ENCODE peak calls at places on chromosome 3, in nine cellular contexts. A is AG04450, D is colonic mucosa, J is dorsolateral prefrontal cortex, Y is gastrocnemius medialis, B is kidney epithelial cell, O is body of pancreas, G is fibroblast of lung, R is uterus. P is an unnamed sample. For H3K27me3, the result is how much of the 10 kb centered on the place peaks cover.

GRCh38 chr3:64666171-64666581 is 21.6 kb downstream of the ADAMTS9 start:
- DNase-seq in A (no peak), D (no peak), J (no peak), Y (no peak), B (peak), O (peak), G (peak), R (no peak), P (peak)

GRCh38 chr3:136919799-136920580 is 37.8 kb upstream of the IL20RB start:
- DNase-seq in A (no peak), D (no peak), J (no peak), Y (no peak), B (no peak), O (no peak), G (peak), R (no peak), P (no peak)

GRCh38 chr3:190357468-190357867 is 30.5 kb upstream of the CLDN16 start:
- DNase-seq in A (no peak), D (no peak), J (no peak), Y (no peak), B (no peak), O (no peak), G (no peak), R (no peak), P (no peak)

GRCh38 chr3:58965870-58966269 is 84.0 kb downstream of the CFAP20DC start:
- DNase-seq in A (no peak), D (no peak), J (no peak), Y (no peak), B (no peak), O (no peak), G (peak), R (no peak), P (no peak)

GRCh38 chr3:49901351-49902339 is 2.0 kb downstream of the MST1R start:
- DNase-seq in A (no peak), D (peak), J (no peak), Y (no peak), B (no peak), O (no peak), G (no peak), R (no peak), P (no peak)

GRCh38 chr3:60752800-60753199 is 498.5 kb downstream of the FHIT start:
- DNase-seq in A (no peak), D (no peak), J (no peak), Y (no peak), B (no peak), O (no peak), G (peak), R (no peak), P (no peak)

GRCh38 chr3:42387802-42388651 is 22.4 kb downstream of the LYZL4 start:
- DNase-seq in A (no peak), D (no peak), J (no peak), Y (no peak), B (no peak), O (no peak), G (no peak), R (no peak), P (no peak)

GRCh38 chr3:134323966-134324962 is 50.0 kb downstream of the AMOTL2 start:
- DNase-seq in A (no peak), D (no peak), J (no peak), Y (no peak), B (no peak), O (no peak), G (no peak), R (no peak), P (no peak)

GRCh38 chr3:178353292-178353814 is 182.9 kb upstream of the KCNMB2 start:
- DNase-seq in A (no peak), D (no peak), J (no peak), Y (no peak), B (no peak), O (no peak), G (peak), R (no peak), P (no peak)

GRCh38 chr3:194321666-194322640 is 29.2 kb downstream of the CPN2 start:
- DNase-seq in A (no peak), D (no peak), J (no peak), Y (no peak), B (no peak), O (no peak), G (no peak), R (no peak), P (peak)

GRCh38 chr3:25915673-25916072 is 125.8 kb downstream of the OXSM start:
- DNase-seq in A (no peak), D (no peak), J (no peak), Y (no peak), B (no peak), O (no peak), G (no peak), R (no peak), P (no peak)

GRCh38 chr3:27877122-27878011 is 155.2 kb upstream of the EOMES start:
- DNase-seq in A (no peak), D (no peak), J (no peak), Y (no peak), B (no peak), O (peak), G (peak), R (no peak), P (no peak)

GRCh38 chr3:142026333-142026732 is 123.0 kb downstream of the TFDP2 start:
- DNase-seq in A (no peak), D (no peak), J (no peak), Y (no peak), B (no peak), O (no peak), G (no peak), R (no peak), P (no peak)

GRCh38 chr3:71816141-71816540 is 31.2 kb upstream of the PROK2 start:
- DNase-seq in A (no peak), D (no peak), J (no peak), Y (no peak), B (no peak), O (no peak), G (no peak), R (no peak), P (peak)

GRCh38 chr3:30161370-30161769 is 445.0 kb upstream of the TGFBR2 start:
- DNase-seq in A (peak), D (no peak), J (no peak), Y (peak), B (no peak), O (no peak), G (peak), R (peak), P (no peak)

GRCh38 chr3:71468311-71469130 is 115.0 kb downstream of the FOXP1 start:
- DNase-seq in A (no peak), D (no peak), J (no peak), Y (no peak), B (no peak), O (no peak), G (no peak), R (no peak), P (no peak)

GRCh38 chr3:62248831-62249776 is 124.2 kb downstream of the FEZF2 start:
- DNase-seq in A (no peak), D (no peak), J (no peak), Y (no peak), B (no peak), O (no peak), G (no peak), R (no peak), P (no peak)

GRCh38 chr3:172559029-172559428 is 35.8 kb upstream of the TNFSF10 start:
- DNase-seq in A (no peak), D (no peak), J (no peak), Y (peak), B (no peak), O (no peak), G (no peak), R (no peak), P (no peak)

DNA sequence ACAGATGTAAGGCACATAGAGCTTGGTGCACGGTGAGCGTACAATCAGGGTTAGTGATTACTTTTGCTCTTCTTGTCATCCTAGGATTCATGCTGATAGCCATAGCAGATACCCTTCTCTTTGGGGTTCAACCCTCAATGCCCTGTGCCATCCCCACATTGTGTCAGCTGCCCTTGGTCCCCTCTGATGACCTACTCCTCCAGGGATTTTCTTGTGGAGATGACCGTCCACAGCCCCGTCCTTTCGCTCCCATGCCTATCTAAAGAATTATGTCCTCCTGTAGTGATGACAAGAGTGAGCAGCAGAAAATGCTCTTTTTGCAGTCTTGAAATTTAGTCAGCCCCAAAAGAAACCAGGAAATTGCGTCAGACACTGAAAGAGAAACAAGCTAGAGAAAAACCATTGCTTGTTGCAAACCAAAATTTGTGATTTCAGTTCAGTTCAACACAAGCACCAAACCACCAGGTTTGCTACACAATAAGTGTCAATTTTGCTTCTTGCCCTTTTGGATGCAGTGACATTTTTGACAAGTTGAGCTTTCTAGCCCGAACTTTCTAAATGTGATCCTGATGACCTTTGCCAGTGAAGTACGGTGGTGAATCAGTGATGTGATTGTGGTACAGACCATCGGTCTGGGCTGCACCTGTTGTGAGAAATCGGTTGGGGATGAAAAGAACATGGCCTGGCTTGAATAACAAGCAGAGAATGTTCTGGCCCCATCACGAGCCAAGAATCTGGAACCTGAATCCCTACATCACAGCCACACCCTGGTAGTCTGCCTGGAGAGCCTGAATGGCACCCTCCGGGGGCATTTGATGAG is 41.3 kb downstream of the CMTM7 start:
- DNase-seq in A (no peak), D (peak), J (no peak), Y (peak), B (no peak), O (no peak), G (no peak), R (no peak), P (no peak)
- TF ChIP-seq CTCF in A (no peak), D (no peak), J (no peak), Y (no peak), B (no peak), O (no peak), G (no peak), R (no peak), P (no peak)

DNA sequence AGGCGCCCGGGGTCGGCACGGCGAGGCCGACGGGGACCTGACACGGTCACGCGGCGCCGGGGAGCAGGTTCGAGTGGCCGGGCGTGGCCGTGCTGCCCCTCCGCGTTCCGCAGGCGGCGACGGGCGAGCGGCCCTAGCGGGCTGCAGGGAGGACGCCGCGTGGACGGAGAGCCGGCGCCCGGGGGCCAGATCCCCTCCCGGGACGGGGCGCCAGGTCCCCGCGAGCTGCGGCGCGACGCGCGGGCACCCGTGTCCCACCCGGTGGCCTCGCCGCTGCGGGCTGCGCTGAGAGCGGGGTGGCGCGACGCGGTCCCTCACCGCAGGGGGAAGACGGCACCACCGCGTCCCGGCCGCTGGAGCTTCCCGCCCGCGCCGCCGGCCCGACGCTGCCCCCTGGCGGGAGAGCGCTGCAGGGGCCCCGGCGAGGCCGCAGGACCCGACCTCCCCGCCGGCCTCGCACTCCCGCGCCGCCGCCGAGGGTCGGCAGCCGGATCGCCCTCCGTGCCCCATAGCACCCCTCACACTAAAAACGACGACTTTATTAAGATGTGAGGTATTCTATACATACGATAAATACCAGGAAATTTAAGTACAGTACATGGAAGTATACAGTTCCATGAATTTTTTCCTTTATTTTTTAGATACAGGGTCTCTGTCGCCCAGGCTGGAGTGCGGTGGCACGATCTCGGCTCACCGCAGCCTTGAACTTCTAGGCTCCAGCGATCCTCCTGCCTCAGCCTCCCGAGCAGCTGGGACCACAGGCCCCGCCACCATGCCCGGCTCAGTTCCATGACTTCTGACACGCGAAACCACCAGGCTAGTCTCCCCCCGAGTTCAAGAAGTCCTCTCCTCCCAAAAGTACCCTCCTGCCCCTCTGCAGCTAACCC is 1.3 kb upstream of the PIGZ start:
- DNase-seq in A (no peak), D (peak), J (no peak), Y (no peak), B (no peak), O (peak), G (peak), R (peak), P (no peak)
- H3K27me3 ChIP-seq in A (under half), D (under half), J (under half), Y (under half), B (under half), O (under half), G (under half), R (under half), P (under half)

DNA sequence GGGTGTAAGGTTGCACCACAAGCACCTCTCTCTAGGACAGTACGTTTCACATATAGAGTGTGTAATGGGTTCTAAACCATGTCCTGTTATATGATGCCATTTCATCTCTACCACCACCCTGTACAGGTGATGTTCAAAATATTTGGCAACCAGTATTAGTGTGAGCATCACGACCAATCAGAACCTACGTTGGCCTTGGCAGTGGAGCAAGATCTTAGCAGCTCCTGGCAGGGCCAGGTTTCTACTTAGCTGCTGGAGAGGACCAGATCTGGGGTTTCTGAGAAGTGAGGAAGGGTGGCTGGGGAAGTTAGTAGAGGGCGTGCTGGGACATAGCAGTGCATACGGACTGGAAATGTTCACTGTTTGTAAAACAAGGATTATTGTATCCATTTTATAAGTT is 23.1 kb upstream of the MITF start:
- DNase-seq in A (no peak), D (no peak), J (no peak), Y (no peak), B (no peak), O (no peak), G (no peak), R (no peak), P (no peak)
- TF ChIP-seq CTCF in A (no peak), D (no peak), J (no peak), Y (no peak), B (no peak), O (no peak), G (no peak), R (no peak), P (no peak)

GRCh38 chr3:147355104-147355854 is 51.1 kb downstream of the ZIC4 start:
- DNase-seq in A (no peak), D (no peak), J (no peak), Y (no peak), B (no peak), O (no peak), G (no peak), R (no peak), P (no peak)
- H3K27me3 ChIP-seq in A (half or more), D (half or more), J (under half), Y (half or more), B (half or more), O (under half), G (half or more), R (under half), P (half or more)

GRCh38 chr3:52197842-52198625 is at the start of gene ALAS1:
- DNase-seq in A (peak), D (peak), J (peak), Y (peak), B (peak), O (peak), G (peak), R (peak), P (peak)
- TF ChIP-seq CTCF in A (no peak), D (no peak), J (peak), Y (no peak), B (no peak), O (peak), G (no peak), R (peak), P (no peak)

DNA sequence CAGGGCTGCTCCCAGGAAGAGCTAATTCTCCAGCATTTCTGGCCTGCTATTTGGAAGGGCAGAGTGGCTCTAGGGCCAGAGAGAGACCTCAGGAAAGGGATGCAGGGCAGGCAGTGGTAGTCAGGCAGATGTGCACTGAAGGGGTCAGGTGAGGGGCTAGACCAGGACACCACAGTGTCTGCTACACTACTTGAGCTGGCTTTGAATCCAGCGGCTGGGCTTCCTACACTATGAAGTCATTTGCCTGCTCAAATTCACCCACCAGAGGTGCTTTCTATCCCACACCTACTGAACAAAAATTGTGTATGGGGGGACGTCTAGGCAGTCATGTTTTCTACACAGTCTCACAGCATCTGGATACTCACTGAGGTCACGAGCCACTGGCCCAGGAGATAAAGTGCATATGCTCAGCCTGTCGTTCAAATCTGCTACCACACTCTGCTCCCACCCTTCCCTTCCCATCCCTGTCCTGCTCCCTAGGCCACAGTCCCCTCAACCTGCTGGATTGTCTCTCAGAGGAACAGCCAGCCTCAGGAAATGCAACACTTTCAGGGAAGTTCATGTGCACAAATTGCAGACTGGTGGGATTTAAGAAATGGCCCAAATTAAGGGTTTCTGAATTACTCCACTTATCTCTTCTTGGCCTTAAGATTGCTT is 49.9 kb upstream of the SLC6A11 start:
- DNase-seq in A (no peak), D (no peak), J (no peak), Y (no peak), B (no peak), O (no peak), G (no peak), R (no peak), P (no peak)
- H3K27me3 ChIP-seq in A (under half), D (under half), J (under half), Y (under half), B (under half), O (under half), G (under half), R (under half), P (under half)